ENCODE peak calls at places on chromosome 1, in ten cellular contexts. E, V, M, R, B, K, A, X, H and S are unnamed samples.
A peak's percentile ranks its signal among the peaks of the same experiment; 100 is the strongest.

GRCh38 chr1:103125219-103125618 is 16.9 kb upstream of the COL11A1 start:
- DNase-seq in V (no peak), A (no peak), E (no peak), B (no peak), H (no peak), R (no peak), K (no peak), X (no peak), M (no peak), S (no peak)

GRCh38 chr1:194309697-194310096 is 1123.3 kb upstream of the B3GALT2 start:
- DNase-seq in X (no peak), M (no peak), A (no peak), E (no peak), R (no peak), H (no peak), V (no peak), B (no peak), K (no peak), S (no peak)

GRCh38 chr1:46466477-46467182 is 23.0 kb upstream of the DMBX1 start:
- DNase-seq in B (peak; percentile 58), K (no peak), X (no peak), R (no peak), E (no peak), M (no peak), V (no peak), A (peak; percentile 95), H (no peak), S (no peak)

GRCh38 chr1:110176299-110176956 is 26.1 kb downstream of the SLC6A17 start:
- DNase-seq in M (peak; percentile 23), A (no peak), B (no peak), K (no peak), H (no peak), V (peak; percentile 54), R (peak; percentile 59), X (peak; percentile 75), E (no peak), S (no peak)

GRCh38 chr1:200958597-200958996 is 63.9 kb downstream of the INAVA start:
- DNase-seq in X (no peak), A (no peak), B (no peak), R (no peak), K (no peak), M (no peak), H (no peak), V (no peak), E (no peak), S (no peak)

GRCh38 chr1:18417317-18418269 is 63.1 kb upstream of the KLHDC7A start:
- DNase-seq in V (no peak), H (no peak), R (no peak), X (no peak), B (no peak), K (no peak), A (no peak), E (no peak), M (no peak), S (no peak)

GRCh38 chr1:63777286-63777685 is 3.5 kb downstream of the ROR1 start:
- DNase-seq in B (no peak), E (no peak), H (no peak), A (no peak), V (no peak), M (no peak), X (no peak), K (no peak), R (no peak), S (no peak)

GRCh38 chr1:242743983-242744780 is 219.7 kb upstream of the PLD5 start:
- DNase-seq in K (no peak), M (no peak), E (no peak), V (no peak), A (no peak), H (no peak), X (no peak), B (no peak), R (no peak), S (no peak)

GRCh38 chr1:169809370-169810095 is 14.8 kb upstream of the METTL18 start:
- DNase-seq in K (no peak), H (peak; percentile 3), A (no peak), R (no peak), B (peak; percentile 46), M (peak; percentile 58), E (no peak), V (no peak), X (no peak), S (no peak)

GRCh38 chr1:227318852-227319607 is 738 bp upstream of the CDC42BPA start:
- DNase-seq in R (peak; percentile 47), K (peak; percentile 54), V (peak; percentile 64), B (peak; percentile 28), E (peak; percentile 66), H (peak; percentile 69), X (peak; percentile 70), A (peak; percentile 64), M (peak; percentile 55), S (peak; percentile 76)

GRCh38 chr1:3623441-3624150 is 1.2 kb upstream of the TPRG1L start:
- DNase-seq in M (no peak), R (no peak), A (no peak), K (no peak), X (no peak), V (no peak), E (no peak), H (no peak), B (no peak), S (no peak)

GRCh38 chr1:31991202-31991601 is 22.5 kb upstream of the KHDRBS1 start:
- DNase-seq in E (no peak), V (no peak), A (no peak), R (no peak), B (no peak), X (no peak), K (no peak), M (no peak), H (no peak), S (no peak)

GRCh38 chr1:12113433-12114339 is 50.6 kb downstream of the TNFRSF8 start:
- DNase-seq in K (no peak), E (no peak), R (no peak), V (no peak), X (no peak), M (no peak), B (no peak), A (no peak), H (no peak), S (no peak)

GRCh38 chr1:67793562-67793961 is 39.7 kb downstream of the GNG12 start:
- DNase-seq in V (no peak), X (no peak), E (no peak), R (no peak), H (no peak), M (peak; percentile 64), A (no peak), K (no peak), B (no peak), S (no peak)

GRCh38 chr1:151705739-151706463 is 10.7 kb downstream of the CELF3 start:
- DNase-seq in B (peak; percentile 72), E (no peak), H (no peak), R (no peak), M (no peak), A (no peak), K (no peak), X (no peak), V (no peak), S (no peak)

GRCh38 chr1:1419812-1420653 is 1.0 kb downstream of the ANKRD65 start:
- DNase-seq in X (no peak), R (no peak), H (no peak), E (no peak), A (no peak), B (no peak), V (no peak), K (no peak), M (no peak), S (no peak)
- H3K4me1 ChIP-seq in X (peaks cover 5% of the 10 kb centered on the region), R (peaks cover 4% of the 10 kb centered on the region), H (peaks cover 33% of the 10 kb centered on the region), E (no peaks in the 10 kb centered on the region), A (peaks cover 38% of the 10 kb centered on the region), B (peaks cover 3% of the 10 kb centered on the region), V (no peaks in the 10 kb centered on the region), K (peaks cover 18% of the 10 kb centered on the region), M (peaks cover 3% of the 10 kb centered on the region), S (peaks cover 31% of the 10 kb centered on the region)

GRCh38 chr1:156488566-156489165 is 11.9 kb downstream of the MEF2D start:
- DNase-seq in E (no peak), H (no peak), A (no peak), K (no peak), R (no peak), B (no peak), X (no peak), V (no peak), M (no peak), S (no peak)
- H3K4me1 ChIP-seq in E (peaks cover 87% of the 10 kb centered on the region), H (no peaks in the 10 kb centered on the region), A (peaks cover 30% of the 10 kb centered on the region), K (peaks cover 99% of the 10 kb centered on the region), R (peaks cover 45% of the 10 kb centered on the region), B (peaks cover 55% of the 10 kb centered on the region), X (peaks cover 100% of the 10 kb centered on the region), V (peaks cover 97% of the 10 kb centered on the region), M (peaks cover 21% of the 10 kb centered on the region), S (peaks cover 100% of the 10 kb centered on the region)

DNA sequence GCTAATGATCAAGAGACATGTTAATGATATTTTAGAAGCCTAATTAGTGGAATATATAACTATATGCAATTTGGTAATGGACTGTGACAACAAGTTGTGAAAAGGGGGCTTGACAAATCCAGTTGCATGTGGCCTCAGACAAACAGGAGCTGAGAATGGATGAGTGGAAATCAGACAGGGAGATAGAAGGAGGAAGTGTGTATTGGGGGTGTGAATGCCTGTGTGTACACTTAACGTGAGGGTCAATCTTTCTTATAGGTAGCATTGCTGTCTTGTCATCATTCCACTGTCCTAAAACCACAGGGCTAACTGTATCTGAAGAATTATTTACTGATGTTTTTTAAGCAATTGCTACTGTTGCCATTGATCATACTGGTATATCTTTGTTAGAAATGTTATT is 64.8 kb downstream of the PBX1 start:
- DNase-seq in R (no peak), B (no peak), E (no peak), K (no peak), V (no peak), M (no peak), A (no peak), X (no peak), H (no peak), S (no peak)
- H3K4me1 ChIP-seq in R (peaks cover 19% of the 10 kb centered on the region), B (no peaks in the 10 kb centered on the region), E (peaks cover 9% of the 10 kb centered on the region), K (peaks cover 15% of the 10 kb centered on the region), V (peaks cover 9% of the 10 kb centered on the region), M (peaks cover 7% of the 10 kb centered on the region), A (peaks cover 25% of the 10 kb centered on the region), X (peaks cover 29% of the 10 kb centered on the region), H (peaks cover 6% of the 10 kb centered on the region), S (peaks cover 87% of the 10 kb centered on the region)

GRCh38 chr1:89528382-89528780 is 3.8 kb downstream of the LRRC8B start:
- DNase-seq in R (no peak), M (no peak), E (no peak), H (no peak), K (no peak), B (no peak), A (no peak), X (no peak), V (no peak), S (no peak)

GRCh38 chr1:89529196-89529595 is 4.6 kb downstream of the LRRC8B start:
- DNase-seq in H (no peak), R (no peak), V (no peak), M (no peak), B (no peak), E (no peak), A (no peak), X (no peak), K (no peak), S (no peak)

GRCh38 chr1:89527256-89527655 is 2.6 kb downstream of the LRRC8B start:
- DNase-seq in E (no peak), A (no peak), M (no peak), H (no peak), B (no peak), X (no peak), R (no peak), K (no peak), V (no peak), S (no peak)

GRCh38 chr1:89525169-89525855 is 683 bp downstream of the LRRC8B start:
- DNase-seq in B (peak; percentile 52), M (peak; percentile 48), X (peak; percentile 66), V (peak; percentile 35), H (no peak), K (peak; percentile 62), R (no peak), A (no peak), E (peak; percentile 65), S (peak; percentile 69)

GRCh38 chr1:89527750-89528381 is 3.2 kb downstream of the LRRC8B start:
- DNase-seq in R (no peak), M (peak; percentile 6), A (no peak), B (no peak), E (no peak), X (no peak), V (no peak), H (no peak), K (no peak), S (no peak)
- H3K4me1 ChIP-seq in R (peaks cover 18% of the 10 kb centered on the region), M (peaks cover 24% of the 10 kb centered on the region), A (peaks cover 19% of the 10 kb centered on the region), B (peaks cover 50% of the 10 kb centered on the region), E (peaks cover 6% of the 10 kb centered on the region), X (peaks cover 6% of the 10 kb centered on the region), V (peaks cover 62% of the 10 kb centered on the region), H (no peaks in the 10 kb centered on the region), K (peaks cover 41% of the 10 kb centered on the region), S (no peaks in the 10 kb centered on the region)